ENCODE peak calls at places on chromosomes 11 and 22, in six cellular contexts. X, E, G, U, V and N are unnamed samples.

GRCh38 chr22:50030315-50031188 is 18.0 kb upstream of the IL17REL start:
- DNase-seq in X (peak; percentile 54), E (peak; percentile 82), G (peak; percentile 92), U (peak; percentile 44), V (no peak), N (peak; percentile 83)

GRCh38 chr11:116885951-116886629 is 48.7 kb upstream of the APOA1 start:
- DNase-seq in X (peak; percentile 85), E (no peak), G (no peak), U (no peak), V (no peak), N (no peak)

GRCh38 chr11:36488096-36488495 is 22.0 kb downstream of the TRAF6 start:
- DNase-seq in X (no peak), E (no peak), G (no peak), U (no peak), V (no peak), N (no peak)

GRCh38 chr11:100827934-100828661 is 141.0 kb downstream of the ARHGAP42 start:
- DNase-seq in X (peak; percentile 84), E (no peak), G (no peak), U (peak; percentile 80), V (peak; percentile 32), N (peak; percentile 18)

GRCh38 chr11:1225386-1226225 is 2.7 kb downstream of the MUC5B start:
- DNase-seq in X (no peak), E (no peak), G (peak; percentile 30), U (no peak), V (no peak), N (no peak)

GRCh38 chr11:2104524-2105440 is 34.4 kb downstream of the IGF2 start:
- DNase-seq in X (no peak), E (no peak), G (no peak), U (no peak), V (no peak), N (no peak)

GRCh38 chr22:28541137-28541536 is 138.5 kb downstream of the TTC28 start:
- DNase-seq in X (no peak), E (no peak), G (no peak), U (no peak), V (no peak), N (no peak)

GRCh38 chr11:79942071-79942470 is 501.2 kb upstream of the TENM4 start:
- DNase-seq in X (peak; percentile 42), E (no peak), G (no peak), U (no peak), V (no peak), N (no peak)

GRCh38 chr22:38443675-38444521 is 11.1 kb downstream of the KCNJ4 start:
- DNase-seq in X (no peak), E (no peak), G (no peak), U (no peak), V (no peak), N (no peak)

GRCh38 chr11:29432719-29433325 is 584.0 kb downstream of the KCNA4 start:
- DNase-seq in X (peak; percentile 6), E (peak; percentile 8), G (peak; percentile 14), U (peak; percentile 2), V (no peak), N (peak; percentile 11)

GRCh38 chr22:26542831-26543230 is 30.6 kb upstream of the TFIP11 start:
- DNase-seq in X (no peak), E (no peak), G (no peak), U (no peak), V (no peak), N (no peak)
- TF ChIP-seq SMC3 in X (no peak), E (no peak), G (no peak), U (no peak), V (no peak), N (no peak)

GRCh38 chr11:131455843-131456704 is 85.7 kb downstream of the NTM start:
- DNase-seq in X (no peak), E (no peak), G (no peak), U (no peak), V (no peak), N (no peak)
- TF ChIP-seq SMC3 in X (no peak), E (no peak), G (no peak), U (no peak), V (no peak), N (no peak)

GRCh38 chr11:99351620-99352019 is 330.9 kb downstream of the CNTN5 start:
- DNase-seq in X (peak; percentile 1), E (no peak), G (no peak), U (no peak), V (no peak), N (no peak)
- TF ChIP-seq SMC3 in X (no peak), E (no peak), G (no peak), U (no peak), V (no peak), N (no peak)

DNA sequence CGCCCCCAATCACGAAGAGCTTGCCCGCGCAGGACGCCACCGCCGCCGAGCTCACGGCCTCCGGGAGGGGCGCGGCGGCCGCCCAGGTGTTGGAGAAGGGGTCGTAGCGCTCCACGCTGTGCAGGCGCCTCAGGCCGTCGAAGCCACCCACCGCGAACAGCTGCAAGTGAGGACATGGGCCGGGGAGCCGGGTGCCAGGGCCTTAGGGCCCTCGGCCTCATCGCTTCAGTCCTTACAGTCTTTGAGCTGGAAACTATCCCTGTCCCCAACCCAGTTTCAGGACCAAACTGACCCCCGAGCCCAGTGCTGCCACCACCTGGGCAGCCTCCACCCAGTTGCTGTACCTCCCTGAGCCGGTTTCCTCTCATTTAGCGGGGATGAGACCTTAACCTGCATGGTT is 7.6 kb downstream of the KLHL35 start:
- DNase-seq in X (no peak), E (peak; percentile 57), G (peak; percentile 56), U (no peak), V (no peak), N (peak; percentile 60)
- TF ChIP-seq SMC3 in X (peak; percentile 15), E (peak; percentile 26), G (no peak), U (no peak), V (no peak), N (peak; percentile 48)

DNA sequence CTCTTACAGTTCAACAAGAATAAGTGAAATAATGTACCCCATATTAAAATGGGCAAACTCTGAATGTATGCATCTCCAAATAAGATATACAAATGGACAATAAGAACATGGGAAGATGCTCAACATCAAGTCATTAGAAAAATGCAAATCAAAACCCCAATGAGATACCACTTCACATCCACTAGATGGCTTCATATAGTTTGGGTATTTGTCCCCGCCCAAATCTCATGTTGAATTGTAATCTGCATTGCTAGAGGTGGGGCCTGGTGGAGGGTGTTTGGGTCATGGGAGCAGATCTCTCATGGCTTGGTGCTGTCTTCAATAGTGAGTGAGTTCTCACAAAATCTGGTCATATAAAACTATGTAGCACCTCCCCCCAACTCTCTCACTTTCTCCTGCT is 5.7 kb downstream of the MPZL2 start:
- DNase-seq in X (no peak), E (no peak), G (no peak), U (no peak), V (no peak), N (no peak)
- TF ChIP-seq SMC3 in X (no peak), E (no peak), G (no peak), U (no peak), V (no peak), N (no peak)

GRCh38 chr11:68471360-68472340 is 11.1 kb downstream of the PPP6R3 start:
- DNase-seq in X (peak; percentile 29), E (no peak), G (no peak), U (no peak), V (peak; percentile 32), N (no peak)
- TF ChIP-seq SMC3 in X (no peak), E (no peak), G (no peak), U (no peak), V (no peak), N (no peak)

DNA sequence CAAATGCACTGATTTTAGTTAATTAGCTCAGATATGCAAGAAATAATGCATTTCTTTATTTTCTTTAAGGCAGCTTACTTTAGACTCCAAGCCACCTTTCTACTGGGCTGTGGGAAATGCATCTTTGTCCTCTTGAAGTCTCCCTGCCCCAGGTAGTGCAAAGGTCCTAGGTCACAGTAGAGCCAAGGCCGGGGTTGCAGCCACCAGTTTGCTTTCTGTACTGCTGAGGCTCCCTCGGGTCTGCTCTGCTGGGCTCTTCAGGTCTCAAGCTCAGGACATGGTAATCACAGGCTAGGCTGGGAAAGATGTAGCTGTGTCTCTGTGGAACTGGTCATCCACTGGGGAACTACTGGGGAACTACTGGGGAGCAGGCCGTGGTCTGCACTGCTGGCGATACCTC is 25.4 kb upstream of the THY1 start:
- DNase-seq in X (no peak), E (no peak), G (no peak), U (no peak), V (no peak), N (no peak)
- TF ChIP-seq SMC3 in X (no peak), E (no peak), G (no peak), U (no peak), V (no peak), N (no peak)

GRCh38 chr11:74321487-74322188 is 10.2 kb upstream of the P4HA3 start:
- DNase-seq in X (peak; percentile 65), E (peak; percentile 38), G (peak; percentile 41), U (peak; percentile 12), V (no peak), N (no peak)
- TF ChIP-seq SMC3 in X (peak; percentile 61), E (peak; percentile 44), G (peak; percentile 47), U (peak; percentile 18), V (peak; percentile 52), N (peak; percentile 69)

GRCh38 chr11:59562292-59562691 is 51.0 kb downstream of the OR4D9 start:
- DNase-seq in X (no peak), E (no peak), G (no peak), U (no peak), V (no peak), N (no peak)
- TF ChIP-seq SMC3 in X (no peak), E (no peak), G (no peak), U (no peak), V (no peak), N (no peak)